ENCODE peak calls at places on chromosomes 13 and 19, in six cellular contexts. I is adrenal gland; Y is IMR-90; P is neural progenitor cell; M is CD4-positive, alpha-beta memory T cell; X is breast epithelium. G is an unnamed sample. For H3K4me1, the result is how much of the 10 kb centered on the place peaks cover.

GRCh38 chr13:25980255-25980654 is 71.6 kb downstream of the SHISA2 start:
- DNase-seq in Y (peak), I (no peak), P (peak), X (no peak), M (no peak), G (no peak)

GRCh38 chr19:32876919-32877285 is 7.3 kb upstream of the SLC7A9 start:
- DNase-seq in M (no peak), X (no peak), Y (peak), P (no peak), I (no peak), G (no peak)

GRCh38 chr19:51296331-51297093 is 14.9 kb upstream of the IGLON5 start:
- DNase-seq in I (no peak), X (no peak), Y (no peak), P (peak), M (no peak), G (no peak)

GRCh38 chr19:58409010-58409790 is 751 bp downstream of the ZNF584 start:
- DNase-seq in X (peak), Y (peak), P (peak), I (peak), M (no peak), G (no peak)

GRCh38 chr13:28659611-28659970 is 661 bp downstream of the POMP start:
- DNase-seq in Y (peak), X (no peak), I (no peak), M (no peak), P (no peak), G (no peak)

GRCh38 chr19:49932731-49933131 is 3.4 kb upstream of the NUP62 start:
- DNase-seq in Y (no peak), X (no peak), P (no peak), M (peak), I (no peak), G (no peak)

GRCh38 chr19:29483944-29484581 is 41.7 kb upstream of the VSTM2B start:
- DNase-seq in X (no peak), Y (no peak), M (no peak), P (no peak), I (no peak), G (no peak)

GRCh38 chr19:44003461-44004134 is 841 bp downstream of the ZNF230 start:
- DNase-seq in Y (no peak), M (no peak), X (no peak), P (peak), I (peak), G (no peak)

GRCh38 chr19:49567722-49568454 is 12.5 kb downstream of the NOSIP start:
- DNase-seq in Y (no peak), I (no peak), M (peak), P (no peak), X (no peak), G (no peak)

GRCh38 chr13:99640260-99640659 is 139.0 kb downstream of the TM9SF2 start:
- DNase-seq in X (no peak), M (no peak), I (no peak), P (no peak), Y (no peak), G (no peak)

GRCh38 chr13:24038405-24038804 is 122.1 kb upstream of the SPATA13 start:
- DNase-seq in M (no peak), X (no peak), I (no peak), P (no peak), Y (peak), G (no peak)

GRCh38 chr13:107778094-107778493 is 437.2 kb downstream of the LIG4 start:
- DNase-seq in I (no peak), Y (no peak), X (no peak), P (peak), M (no peak), G (no peak)

GRCh38 chr19:33900817-33901216 is 104.1 kb downstream of the KCTD15 start:
- DNase-seq in M (no peak), X (no peak), P (no peak), Y (no peak), I (no peak), G (no peak)

GRCh38 chr19:50205681-50206138 is 2.3 kb downstream of the MYH14 start:
- DNase-seq in P (peak), M (no peak), X (peak), Y (no peak), I (no peak), G (no peak)

GRCh38 chr13:37791699-37792098 is 77.9 kb downstream of the TRPC4 start:
- DNase-seq in Y (peak), P (no peak), I (no peak), M (no peak), X (no peak), G (no peak)

GRCh38 chr13:50376895-50377575 is 361.8 kb downstream of the KCNRG start:
- DNase-seq in I (no peak), M (no peak), Y (no peak), X (no peak), P (peak), G (no peak)

GRCh38 chr19:40585241-40585640 is 8.6 kb downstream of the SHKBP1 start:
- DNase-seq in Y (no peak), M (no peak), X (no peak), I (no peak), P (no peak), G (no peak)
- H3K4me1 ChIP-seq in Y (under half), M (under half), X (under half), I (under half), P (under half), G (under half)

DNA sequence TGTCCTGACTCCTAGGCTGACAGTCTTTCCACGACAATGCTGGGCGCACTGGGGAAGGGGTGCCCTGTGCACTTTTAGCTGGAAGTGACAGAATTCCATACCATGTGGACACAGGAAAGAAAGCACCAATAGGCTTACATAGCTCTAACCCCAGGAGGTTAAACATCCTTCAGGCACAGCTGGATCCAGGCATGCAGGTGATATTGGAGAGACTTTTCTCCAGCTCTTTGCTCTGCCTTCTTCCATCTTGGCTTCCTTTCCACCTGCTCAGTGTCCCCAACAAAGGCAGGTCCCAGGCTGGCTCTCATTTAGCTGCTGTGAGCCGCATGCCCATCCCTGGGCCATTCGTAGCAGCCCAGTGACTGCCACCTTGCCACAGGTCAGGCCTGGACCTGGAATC is 61.1 kb upstream of the LDLR start:
- DNase-seq in Y (no peak), M (no peak), I (no peak), X (no peak), P (no peak), G (no peak)
- H3K4me1 ChIP-seq in Y (under half), M (under half), I (under half), X (under half), P (under half), G (under half)

GRCh38 chr13:110490009-110490770 is 71.3 kb downstream of the RAB20 start:
- DNase-seq in P (no peak), M (no peak), I (no peak), Y (no peak), X (no peak), G (no peak)
- H3K4me1 ChIP-seq in P (under half), M (under half), I (under half), Y (under half), X (under half), G (under half)

DNA sequence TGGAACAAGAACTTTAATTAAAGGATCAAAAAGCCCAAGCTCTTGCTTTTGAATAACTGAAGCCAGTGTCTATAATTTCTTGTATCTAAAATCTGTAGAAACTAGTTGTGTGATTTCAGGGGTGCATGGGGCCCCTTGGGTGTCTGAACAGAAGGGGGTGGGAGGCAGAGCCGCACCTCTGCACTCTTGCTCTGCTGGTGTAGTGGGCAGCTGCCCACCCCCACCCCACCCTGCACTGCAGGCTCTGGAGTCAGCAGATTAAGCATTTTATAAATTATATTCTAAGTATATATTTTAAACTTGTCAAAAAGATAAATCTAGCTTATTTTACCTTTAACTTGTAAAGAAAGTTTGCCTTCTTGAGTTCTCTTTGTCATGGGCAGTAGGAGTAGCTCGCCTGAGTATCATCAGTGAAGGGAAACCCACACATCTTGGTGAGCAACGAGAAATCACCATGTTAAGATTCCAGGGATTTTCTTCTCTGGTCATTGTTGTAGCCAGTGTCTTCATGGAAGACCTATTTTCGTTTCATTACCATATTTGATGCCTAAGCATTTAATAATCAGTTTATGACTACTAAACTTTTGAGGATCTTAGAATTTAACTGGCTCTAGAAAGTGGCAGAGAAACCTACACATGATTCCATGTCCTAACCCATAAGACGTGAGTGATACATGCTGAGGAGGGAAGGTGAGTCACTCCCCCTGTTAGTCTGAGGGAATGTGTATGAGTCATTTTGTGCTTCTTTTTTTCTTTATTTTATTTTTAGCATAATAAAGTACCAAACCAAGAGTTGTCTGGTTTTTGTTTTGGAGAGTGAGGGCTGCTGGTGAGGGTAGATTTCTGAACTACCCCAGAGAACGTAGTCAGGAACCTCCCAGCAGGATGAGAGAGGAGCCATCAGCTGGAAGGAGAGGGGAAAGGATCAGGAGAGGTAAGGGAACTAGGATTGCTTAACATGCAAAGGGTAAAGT is 7.7 kb downstream of the UBE2L5 start:
- DNase-seq in P (no peak), M (no peak), Y (peak), I (peak), X (no peak), G (peak)
- H3K4me1 ChIP-seq in P (under half), M (under half), Y (under half), I (under half), X (under half), G (under half)

DNA sequence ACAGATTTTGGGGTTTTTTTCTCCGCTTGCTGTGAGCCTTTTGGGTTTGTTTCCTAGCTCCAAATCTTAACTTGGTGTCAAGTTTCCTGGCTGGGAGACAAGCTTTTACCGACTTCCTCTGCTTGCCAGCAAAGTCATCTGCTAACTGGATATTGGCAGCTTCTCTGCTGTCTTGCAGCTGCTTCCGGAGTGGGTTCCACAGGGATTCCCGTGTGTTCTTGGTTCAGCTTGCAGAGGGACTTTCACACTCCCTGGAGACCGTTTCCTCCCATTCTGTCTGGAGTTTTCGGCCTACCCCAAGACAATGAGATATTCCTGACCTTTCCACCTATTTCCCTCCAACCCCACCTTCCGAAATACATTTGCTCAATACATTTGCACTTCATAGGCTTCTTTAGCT is 2.2 kb upstream of the COLGALT1 start:
- DNase-seq in X (no peak), I (peak), Y (peak), M (no peak), P (peak), G (no peak)
- H3K4me1 ChIP-seq in X (under half), I (under half), Y (under half), M (under half), P (under half), G (under half)

GRCh38 chr19:48315712-48316111 is 9.6 kb upstream of the EMP3 start:
- DNase-seq in X (no peak), M (no peak), Y (no peak), P (no peak), I (no peak), G (no peak)

GRCh38 chr19:48319647-48320537 is 5.5 kb upstream of the EMP3 start:
- DNase-seq in M (peak), P (peak), I (peak), Y (peak), X (peak), G (no peak)

GRCh38 chr19:48321622-48322591 is 3.4 kb upstream of the EMP3 start:
- DNase-seq in X (peak), M (peak), Y (peak), I (peak), P (peak), G (peak)

GRCh38 chr19:48321372-48321621 is 4.1 kb upstream of the EMP3 start:
- DNase-seq in I (peak), Y (peak), P (peak), X (peak), M (peak), G (peak)

DNA sequence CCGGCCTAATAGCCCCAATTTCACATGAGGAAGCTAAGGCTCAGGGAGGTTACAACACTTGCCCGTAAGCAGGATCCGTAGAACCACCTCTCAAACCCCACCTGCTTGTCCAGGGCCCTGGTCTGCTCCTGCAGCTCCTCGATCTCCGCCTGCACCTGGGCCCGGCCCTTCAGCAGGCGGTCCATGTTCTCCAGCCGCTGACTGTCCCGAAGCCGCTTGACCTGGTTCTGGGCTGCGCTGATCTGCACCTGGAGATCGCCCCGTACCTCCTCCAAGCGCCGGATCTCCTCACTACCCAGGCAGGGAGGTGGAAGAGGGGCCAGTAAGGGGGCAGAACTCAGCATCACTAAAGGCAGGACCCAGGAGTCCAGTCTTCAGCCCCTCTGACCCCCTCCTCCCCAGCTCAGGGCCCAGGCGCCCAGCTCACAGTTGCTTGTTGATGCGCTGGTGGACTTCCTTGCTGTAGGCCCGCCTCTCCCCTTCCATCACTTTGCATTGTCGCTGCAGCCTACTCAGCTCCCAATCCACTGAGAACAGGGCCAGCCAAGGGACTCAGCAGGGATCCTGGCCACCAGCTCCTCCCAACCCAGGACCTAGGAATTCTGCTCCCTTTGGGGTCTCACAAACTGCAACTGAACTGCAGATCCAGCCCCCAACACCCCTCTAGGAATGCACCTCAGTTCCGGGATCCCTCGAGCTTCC is 6.9 kb upstream of the EMP3 start:
- DNase-seq in X (no peak), Y (no peak), I (no peak), P (no peak), M (no peak), G (no peak)
- H3K4me1 ChIP-seq in X (under half), Y (under half), I (under half), P (under half), M (under half), G (under half)

GRCh38 chr13:100815476-100816046 is 141.0 kb upstream of the TMTC4 start:
- DNase-seq in M (no peak), Y (no peak), X (no peak), I (no peak), P (no peak), G (no peak)
- H3K4me1 ChIP-seq in M (under half), Y (under half), X (under half), I (under half), P (under half), G (under half)

GRCh38 chr13:49370390-49370789 is 73.5 kb downstream of the CAB39L start:
- DNase-seq in I (no peak), P (peak), M (no peak), X (no peak), Y (no peak), G (no peak)

GRCh38 chr13:49368688-49369087 is 75.2 kb downstream of the CAB39L start:
- DNase-seq in I (no peak), Y (no peak), M (no peak), X (no peak), P (no peak), G (no peak)

GRCh38 chr13:49369876-49370275 is 74.0 kb downstream of the CAB39L start:
- DNase-seq in X (no peak), M (no peak), P (no peak), Y (no peak), I (no peak), G (no peak)

GRCh38 chr13:49367640-49368431 is 76.0 kb downstream of the CAB39L start:
- DNase-seq in M (no peak), Y (no peak), P (peak), I (no peak), X (no peak), G (no peak)

DNA sequence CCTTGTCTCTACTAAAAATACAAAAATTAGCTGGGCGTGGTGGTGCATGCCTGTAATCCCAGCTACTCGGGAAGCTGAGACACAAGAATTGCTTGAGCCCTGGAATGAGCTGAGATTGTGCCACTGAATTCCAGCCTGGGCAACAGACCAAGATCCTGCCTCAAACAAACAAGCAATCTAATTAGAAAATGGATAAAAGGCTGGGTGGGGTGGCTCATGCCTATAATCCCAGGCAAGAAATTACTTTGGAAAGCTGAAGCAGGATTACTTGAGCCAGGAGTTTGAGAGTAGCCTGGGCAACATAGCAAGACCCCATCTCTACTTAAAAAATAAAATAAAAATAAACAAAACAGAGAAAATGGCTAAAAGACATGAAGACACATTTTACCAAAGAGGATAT is 77.0 kb downstream of the CAB39L start:
- DNase-seq in P (no peak), X (no peak), Y (peak), M (no peak), I (no peak), G (no peak)
- H3K4me1 ChIP-seq in P (under half), X (under half), Y (under half), M (under half), I (under half), G (under half)

GRCh38 chr19:14406645-14407331 is 12.4 kb downstream of the DDX39A start:
- DNase-seq in M (no peak), P (no peak), Y (no peak), I (no peak), X (no peak), G (no peak)

GRCh38 chr19:14409157-14410053 is 9.7 kb downstream of the DDX39A start:
- DNase-seq in Y (no peak), X (no peak), M (peak), P (no peak), I (no peak), G (no peak)

GRCh38 chr19:14408641-14409120 is 10.5 kb downstream of the DDX39A start:
- DNase-seq in Y (no peak), I (peak), X (no peak), M (no peak), P (no peak), G (no peak)

GRCh38 chr19:14405758-14406644 is 13.1 kb downstream of the DDX39A start:
- DNase-seq in I (peak), P (peak), M (peak), X (peak), Y (peak), G (peak)

GRCh38 chr19:14407889-14408640 is 11.1 kb downstream of the DDX39A start:
- DNase-seq in P (no peak), I (peak), Y (no peak), M (no peak), X (no peak), G (no peak)
- H3K4me1 ChIP-seq in P (under half), I (under half), Y (under half), M (half or more), X (under half), G (under half)

G was measured in GM12878.